ENCODE peak calls at places on chromosomes 3 and 15, in five cellular contexts. One of them, this sample, is unnamed.

GRCh38 chr3:161372321-161373260 is 1.3 kb upstream of the SPTSSB start:
- DNase-seq in activated CD4-positive, alpha-beta T cell treated with anti-CD3 and anti-CD28 coated beads, Interleukin-2, amount 50 U/mL, for 24 hours: no peak
- DNase-seq in Right ventricle myocardium superior: peak; percentile 32
- DNase-seq in LoVo: no peak
- DNase-seq in tibial artery: no peak
- DNase-seq in this sample: no peak

GRCh38 chr3:14959358-14959943 is 12.1 kb downstream of the NR2C2 start:
- DNase-seq in Right ventricle myocardium superior: no peak
- DNase-seq in activated CD4-positive, alpha-beta T cell treated with anti-CD3 and anti-CD28 coated beads, Interleukin-2, amount 50 U/mL, for 24 hours: no peak
- DNase-seq in LoVo: no peak
- DNase-seq in tibial artery: no peak
- DNase-seq in this sample: no peak

GRCh38 chr3:129651316-129652202 is 45.1 kb upstream of the PLXND1 start:
- DNase-seq in tibial artery: no peak
- DNase-seq in activated CD4-positive, alpha-beta T cell treated with anti-CD3 and anti-CD28 coated beads, Interleukin-2, amount 50 U/mL, for 24 hours: no peak
- DNase-seq in Right ventricle myocardium superior: no peak
- DNase-seq in LoVo: peak; percentile 64
- DNase-seq in this sample: peak; percentile 72

GRCh38 chr15:36589971-36590370 is 10.5 kb downstream of the CDIN1 start:
- DNase-seq in tibial artery: no peak
- DNase-seq in Right ventricle myocardium superior: no peak
- DNase-seq in activated CD4-positive, alpha-beta T cell treated with anti-CD3 and anti-CD28 coated beads, Interleukin-2, amount 50 U/mL, for 24 hours: no peak
- DNase-seq in LoVo: no peak
- DNase-seq in this sample: no peak

GRCh38 chr3:172107403-172107802 is 68.0 kb downstream of the FNDC3B start:
- DNase-seq in Right ventricle myocardium superior: no peak
- DNase-seq in tibial artery: no peak
- DNase-seq in LoVo: no peak
- DNase-seq in activated CD4-positive, alpha-beta T cell treated with anti-CD3 and anti-CD28 coated beads, Interleukin-2, amount 50 U/mL, for 24 hours: no peak
- DNase-seq in this sample: no peak

GRCh38 chr3:73832426-73832825 is 207.7 kb upstream of the PDZRN3 start:
- DNase-seq in activated CD4-positive, alpha-beta T cell treated with anti-CD3 and anti-CD28 coated beads, Interleukin-2, amount 50 U/mL, for 24 hours: no peak
- DNase-seq in Right ventricle myocardium superior: no peak
- DNase-seq in tibial artery: no peak
- DNase-seq in LoVo: no peak
- DNase-seq in this sample: no peak

GRCh38 chr15:51776952-51777574 is 25.7 kb downstream of the TMOD2 start:
- DNase-seq in tibial artery: peak; percentile 50
- DNase-seq in Right ventricle myocardium superior: no peak
- DNase-seq in LoVo: peak; percentile 79
- DNase-seq in activated CD4-positive, alpha-beta T cell treated with anti-CD3 and anti-CD28 coated beads, Interleukin-2, amount 50 U/mL, for 24 hours: no peak
- DNase-seq in this sample: no peak

GRCh38 chr15:88645171-88646087 is 6.6 kb downstream of the ISG20 start:
- DNase-seq in Right ventricle myocardium superior: no peak
- DNase-seq in tibial artery: no peak
- DNase-seq in activated CD4-positive, alpha-beta T cell treated with anti-CD3 and anti-CD28 coated beads, Interleukin-2, amount 50 U/mL, for 24 hours: no peak
- DNase-seq in LoVo: no peak
- DNase-seq in this sample: no peak